ENCODE peak calls at places on chromosomes 7 and 10, in five cellular contexts. X is fibroblast of lung, K is SJSA1, R is mucosa of descending colon, L is prostate gland. E is an unnamed sample.

GRCh38 chr7:74058486-74058885 is 25.1 kb upstream of the LIMK1 start:
- DNase-seq in R (no peak), L (no peak), X (no peak), K (no peak), E (no peak)

GRCh38 chr7:6294839-6295238 is 22.4 kb upstream of the CYTH3 start:
- DNase-seq in K (no peak), X (no peak), L (no peak), R (no peak), E (no peak)

GRCh38 chr10:131574707-131575430 is 263.3 kb upstream of the TCERG1L start:
- DNase-seq in R (no peak), L (no peak), X (no peak), K (no peak), E (no peak)

GRCh38 chr10:73096041-73096451 is 620 bp downstream of the P4HA1 start:
- DNase-seq in X (peak; percentile 67), L (peak; percentile 73), R (peak; percentile 85), K (peak; percentile 73), E (peak; percentile 93)

GRCh38 chr10:8158439-8159071 is 104.1 kb downstream of the GATA3 start:
- DNase-seq in L (no peak), X (no peak), R (no peak), K (no peak), E (no peak)

GRCh38 chr7:99030951-99031350 is 113.0 kb downstream of the SMURF1 start:
- DNase-seq in R (no peak), X (no peak), L (no peak), K (no peak), E (no peak)

GRCh38 chr10:49354593-49354992 is 41.3 kb downstream of the DRGX start:
- DNase-seq in R (no peak), L (no peak), K (no peak), X (no peak), E (no peak)

GRCh38 chr7:30281791-30282190 is 2.6 kb upstream of the ZNRF2 start:
- DNase-seq in K (no peak), L (no peak), X (no peak), R (no peak), E (no peak)

GRCh38 chr7:100865971-100866720 is 1.0 kb upstream of the TRIP6 start:
- DNase-seq in X (peak; percentile 29), R (peak; percentile 90), L (peak; percentile 87), K (no peak), E (peak; percentile 55)

GRCh38 chr10:124173298-124173900 is 80.0 kb upstream of the CHST15 start:
- DNase-seq in X (no peak), R (no peak), K (peak; percentile 32), L (no peak), E (no peak)

GRCh38 chr7:130939285-130940095 is 205.5 kb upstream of the KLF14 start:
- DNase-seq in K (no peak), X (peak; percentile 65), R (no peak), L (no peak), E (peak; percentile 48)

GRCh38 chr7:97271619-97272018 is 154.1 kb downstream of the SDHAF3 start:
- DNase-seq in L (no peak), X (no peak), K (no peak), R (no peak), E (no peak)

GRCh38 chr7:47712416-47712815 is 130.5 kb upstream of the TNS3 start:
- DNase-seq in X (no peak), R (no peak), K (no peak), L (no peak), E (no peak)

GRCh38 chr10:35447693-35448407 is 111.5 kb downstream of the CCNY start:
- DNase-seq in X (peak; percentile 32), R (no peak), K (no peak), L (peak; percentile 47), E (peak; percentile 70)

GRCh38 chr10:105068497-105068896 is 427.4 kb downstream of the SORCS3 start:
- DNase-seq in K (no peak), X (no peak), L (no peak), R (no peak), E (peak; percentile 56)

GRCh38 chr7:85320699-85321476 is 134.0 kb upstream of the SEMA3D start:
- DNase-seq in X (no peak), K (no peak), R (no peak), L (no peak), E (no peak)

DNA sequence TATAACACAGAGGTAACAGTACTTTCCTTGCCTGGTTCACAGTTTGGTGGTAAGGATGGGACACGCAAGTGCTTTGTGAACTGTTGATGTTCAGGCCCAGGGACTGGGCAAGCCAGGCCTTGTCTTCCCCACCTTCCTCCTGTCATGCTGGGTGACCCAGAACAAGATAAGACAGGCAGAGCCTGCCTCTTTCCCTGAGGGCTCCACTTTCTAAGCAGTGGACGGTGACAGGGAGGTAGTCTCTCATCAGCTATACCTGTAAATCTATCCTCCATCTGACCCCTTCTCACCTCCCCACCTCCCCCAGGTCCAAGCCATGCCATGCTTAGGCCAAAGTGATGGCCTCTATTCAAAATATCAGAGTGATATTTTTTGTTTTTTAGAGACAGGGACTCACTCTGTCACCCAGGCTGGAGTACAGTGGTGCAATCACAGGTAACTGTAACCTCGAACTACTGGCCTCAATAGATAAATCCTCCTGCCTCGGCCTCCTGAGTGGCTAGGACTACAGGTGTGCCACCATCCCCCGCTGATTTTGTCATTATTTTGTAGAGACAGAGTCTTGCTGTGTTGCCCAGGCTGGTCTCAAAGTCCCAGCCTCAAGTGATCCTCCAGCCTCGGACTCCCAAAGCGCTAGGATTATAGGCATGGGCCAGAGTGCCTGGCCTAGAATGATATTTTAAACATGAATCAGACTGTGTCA is 42.8 kb downstream of the PDLIM1 start:
- DNase-seq in R (no peak), K (peak; percentile 39), L (peak; percentile 55), X (no peak), E (no peak)
- H3K4me1 ChIP-seq in R (peaks cover 4% of the 10 kb centered on the region), K (peaks cover 27% of the 10 kb centered on the region), L (no peaks in the 10 kb centered on the region), X (peaks cover 29% of the 10 kb centered on the region), E (peaks cover 19% of the 10 kb centered on the region)

GRCh38 chr7:12692479-12693259 is 5.2 kb downstream of the ARL4A start:
- DNase-seq in R (no peak), L (no peak), X (no peak), K (no peak), E (no peak)
- H3K4me1 ChIP-seq in R (no peaks in the 10 kb centered on the region), L (no peaks in the 10 kb centered on the region), X (no peaks in the 10 kb centered on the region), K (no peaks in the 10 kb centered on the region), E (peaks cover 20% of the 10 kb centered on the region)

GRCh38 chr10:67808706-67809105 is 29.3 kb downstream of the DNAJC12 start:
- DNase-seq in L (no peak), K (no peak), R (no peak), X (no peak), E (no peak)

GRCh38 chr10:67801118-67801517 is 36.9 kb downstream of the DNAJC12 start:
- DNase-seq in L (no peak), K (no peak), X (no peak), R (no peak), E (no peak)

GRCh38 chr10:67804395-67804678 is 33.7 kb downstream of the DNAJC12 start:
- DNase-seq in K (no peak), L (no peak), R (no peak), X (no peak), E (no peak)

GRCh38 chr10:67803588-67804394 is 34.2 kb downstream of the DNAJC12 start:
- DNase-seq in R (no peak), X (no peak), L (no peak), K (no peak), E (peak; percentile 28)

DNA sequence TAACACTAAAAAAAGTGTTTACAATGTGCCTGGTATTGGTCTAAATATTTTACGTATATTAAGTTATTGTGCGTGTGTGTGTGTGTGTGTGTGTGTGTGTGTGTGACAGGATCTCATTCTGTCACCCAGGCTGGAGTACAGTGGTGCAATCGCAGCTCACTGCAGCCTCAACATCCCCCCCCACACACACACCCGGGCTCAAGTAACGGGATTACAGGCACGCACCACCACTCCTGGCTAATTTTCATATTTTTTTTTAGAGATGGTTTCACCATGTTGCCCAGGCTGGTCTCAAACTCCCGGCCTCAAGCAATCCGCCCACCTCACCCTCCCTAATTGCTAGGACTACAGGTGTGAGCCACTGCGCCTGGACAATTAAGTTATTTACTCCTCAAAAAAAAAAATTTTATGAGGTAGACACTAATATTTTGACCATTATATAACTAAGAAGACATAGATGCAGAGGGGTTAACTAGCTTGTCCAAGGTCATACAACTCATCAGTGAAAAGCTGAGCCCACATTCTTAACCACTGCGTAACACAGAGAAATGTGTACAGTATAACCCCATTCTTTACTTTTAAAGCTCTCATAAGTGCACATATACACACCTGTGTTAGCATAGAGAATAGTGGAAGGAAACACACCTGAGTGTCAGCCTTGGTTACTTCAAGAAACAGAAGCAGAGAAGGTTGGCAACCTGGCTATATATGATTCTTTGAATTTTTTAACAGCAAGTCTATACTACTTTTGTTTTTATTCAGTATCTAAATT is 35.0 kb downstream of the DNAJC12 start:
- DNase-seq in R (no peak), K (no peak), X (no peak), L (no peak), E (no peak)
- H3K4me1 ChIP-seq in R (peaks cover 1% of the 10 kb centered on the region), K (no peaks in the 10 kb centered on the region), X (no peaks in the 10 kb centered on the region), L (no peaks in the 10 kb centered on the region), E (peaks cover 6% of the 10 kb centered on the region)

GRCh38 chr10:17003151-17003550 is 126.5 kb downstream of the CUBN start:
- DNase-seq in X (peak; percentile 85), L (no peak), R (no peak), K (no peak), E (peak; percentile 93)

GRCh38 chr10:17001297-17001744 is 128.3 kb downstream of the CUBN start:
- DNase-seq in K (no peak), L (no peak), R (no peak), X (peak; percentile 31), E (peak; percentile 52)

GRCh38 chr10:17001961-17002749 is 127.5 kb downstream of the CUBN start:
- DNase-seq in K (no peak), X (peak; percentile 99), R (no peak), L (peak; percentile 25), E (peak; percentile 95)

GRCh38 chr10:16996530-16996964 is 133.1 kb downstream of the CUBN start:
- DNase-seq in X (peak; percentile 35), L (no peak), K (no peak), R (no peak), E (peak; percentile 67)

DNA sequence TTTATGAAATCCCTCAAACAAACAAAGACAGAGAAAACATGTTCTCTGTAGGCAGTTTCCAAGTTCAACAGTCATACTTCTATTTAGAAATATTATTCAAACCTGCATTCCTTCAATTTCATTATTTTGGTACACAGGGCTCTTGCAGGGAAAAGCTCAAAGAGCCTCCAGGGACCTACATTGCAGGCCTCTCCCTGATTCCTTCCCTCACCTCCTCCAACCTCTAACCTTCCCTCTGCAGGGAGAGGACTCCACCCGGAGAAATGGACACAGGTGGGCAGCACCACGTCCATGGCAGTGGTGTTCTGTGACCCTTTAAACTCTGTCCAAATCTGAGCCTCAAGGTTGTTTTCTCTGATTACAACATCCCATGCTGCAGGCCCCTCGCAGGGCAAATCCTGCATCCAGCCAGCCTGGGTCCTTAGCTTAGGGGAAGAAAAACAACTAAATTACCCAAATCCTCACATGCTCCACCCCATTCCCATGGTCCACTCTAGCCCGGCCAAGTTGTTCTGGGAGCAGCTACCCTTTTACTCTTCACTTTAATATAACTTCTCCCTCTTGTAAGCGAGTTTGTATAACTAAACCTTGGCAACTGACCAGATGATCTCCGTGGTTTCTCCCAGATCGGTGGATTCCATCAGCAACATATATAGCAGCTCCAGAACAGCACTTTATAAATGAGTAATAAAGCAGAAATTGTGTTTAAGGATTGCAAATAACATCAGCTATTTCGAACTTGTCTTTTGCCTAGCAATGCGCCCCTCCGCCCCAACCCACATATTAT is 129.8 kb downstream of the CUBN start:
- DNase-seq in L (no peak), K (no peak), X (peak; percentile 82), R (no peak), E (peak; percentile 26)
- H3K4me1 ChIP-seq in L (no peaks in the 10 kb centered on the region), K (peaks cover 24% of the 10 kb centered on the region), X (peaks cover 26% of the 10 kb centered on the region), R (no peaks in the 10 kb centered on the region), E (peaks cover 62% of the 10 kb centered on the region)

DNA sequence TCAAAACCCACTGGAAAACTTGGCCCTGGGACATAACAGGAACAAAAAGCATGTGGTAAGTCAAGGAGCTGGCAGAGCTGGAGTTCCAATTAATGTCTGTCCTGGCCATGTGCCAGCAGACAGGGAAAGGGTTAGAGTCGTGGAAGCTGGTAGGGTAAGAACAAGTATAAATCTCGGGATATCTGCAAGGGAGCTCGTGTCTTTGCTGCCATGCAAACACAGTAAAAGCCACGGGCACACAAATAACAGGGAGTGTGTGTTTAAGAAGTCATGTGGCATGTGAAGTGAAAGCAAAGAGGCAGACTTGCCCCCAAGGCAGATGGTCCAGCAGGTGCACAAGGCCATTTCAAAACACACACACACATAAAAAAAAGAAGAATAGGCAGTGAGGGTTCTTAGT is 32.6 kb upstream of the ARHGAP12 start:
- DNase-seq in R (no peak), K (no peak), X (no peak), L (peak; percentile 75), E (no peak)
- H3K4me1 ChIP-seq in R (no peaks in the 10 kb centered on the region), K (peaks cover 8% of the 10 kb centered on the region), X (no peaks in the 10 kb centered on the region), L (no peaks in the 10 kb centered on the region), E (peaks cover 13% of the 10 kb centered on the region)

E was measured in GM23248.